ENCODE peak calls at places on chromosomes 7 and 10, in four cellular contexts. R is DMS153, C is Ammon's horn, B is NCI-H2029 treated with DMSO at 0.1 percent for 48 hours. O is an unnamed sample.

GRCh38 chr7:128869944-128870285 is 7.3 kb downstream of the ATP6V1F start:
- DNase-seq in C (no peak), R (no peak), B (no peak), O (no peak)

GRCh38 chr10:12333382-12334185 is 15.8 kb upstream of the CAMK1D start:
- DNase-seq in B (peak; percentile 17), C (peak; percentile 64), R (peak; percentile 24), O (no peak)

GRCh38 chr10:91088300-91089140 is 131.9 kb upstream of the PCGF5 start:
- DNase-seq in R (peak; percentile 6), C (peak; percentile 30), B (no peak), O (peak; percentile 55)

GRCh38 chr10:6052247-6053221 is 9.6 kb downstream of the IL2RA start:
- DNase-seq in B (no peak), R (no peak), C (peak; percentile 35), O (no peak)

GRCh38 chr7:87413029-87413428 is 62.5 kb downstream of the ABCB4 start:
- DNase-seq in R (no peak), C (no peak), B (no peak), O (no peak)

GRCh38 chr7:16590424-16590823 is 55.1 kb downstream of the ANKMY2 start:
- DNase-seq in R (no peak), B (no peak), C (no peak), O (no peak)

GRCh38 chr7:73341877-73342276 is 13.9 kb downstream of the FKBP6 start:
- DNase-seq in C (no peak), R (no peak), B (no peak), O (no peak)

GRCh38 chr10:14396441-14397048 is 65.8 kb upstream of the FRMD4A start:
- DNase-seq in B (no peak), R (no peak), C (no peak), O (peak; percentile 7)

GRCh38 chr10:129526943-129527342 is 59.9 kb downstream of the MGMT start:
- DNase-seq in R (no peak), B (no peak), C (no peak), O (no peak)

GRCh38 chr7:154905615-154906014 is 97.3 kb downstream of the PAXIP1 start:
- DNase-seq in C (no peak), R (no peak), B (no peak), O (no peak)

O was measured in globus pallidus.